ENCODE peak calls at places on chromosomes 5 and 9, in ten cellular contexts. Q, K, W, U, Z, B, X, T, D and G are unnamed samples.

GRCh38 chr5:148179234-148179824 is 11.0 kb downstream of the SPINK14 start:
- DNase-seq in Z (peak; percentile 67), B (peak; percentile 16), U (peak; percentile 82), D (no peak), X (peak; percentile 67), W (no peak), K (peak; percentile 86), Q (no peak), T (peak; percentile 82), G (no peak)

GRCh38 chr5:141441571-141442170 is 11.4 kb downstream of the PCDHGA12 start:
- DNase-seq in B (no peak), U (no peak), K (no peak), X (no peak), Q (no peak), T (no peak), W (no peak), Z (no peak), D (no peak), G (no peak)

GRCh38 chr5:65925601-65926275 is 637 bp upstream of the ERBIN start:
- DNase-seq in X (peak; percentile 91), D (peak; percentile 76), W (peak; percentile 66), K (peak; percentile 57), T (peak; percentile 87), U (peak; percentile 90), Z (peak; percentile 83), Q (peak; percentile 36), B (peak; percentile 82), G (peak; percentile 74)

GRCh38 chr5:180646963-180647305 is 2.5 kb downstream of the FLT4 start:
- DNase-seq in Q (no peak), K (no peak), X (no peak), Z (no peak), D (no peak), T (no peak), B (no peak), W (no peak), U (no peak), G (no peak)

GRCh38 chr9:102459828-102460227 is 535.3 kb upstream of the CYLC2 start:
- DNase-seq in B (no peak), Q (no peak), W (no peak), D (no peak), U (no peak), Z (no peak), X (no peak), K (no peak), T (no peak), G (no peak)

GRCh38 chr9:70411141-70411929 is 3.1 kb downstream of the KLF9 start:
- DNase-seq in Z (peak; percentile 71), B (no peak), Q (no peak), U (peak; percentile 81), K (no peak), T (peak; percentile 82), X (peak; percentile 45), D (peak; percentile 33), W (no peak), G (no peak)

GRCh38 chr5:77882670-77883257 is 106.6 kb upstream of the TBCA start:
- DNase-seq in K (no peak), B (no peak), Z (peak; percentile 93), Q (no peak), W (no peak), T (peak; percentile 80), U (peak; percentile 89), X (peak; percentile 17), D (no peak), G (no peak)

GRCh38 chr5:171823269-171823668 is 37.7 kb downstream of the SMIM23 start:
- DNase-seq in U (no peak), Q (no peak), B (no peak), T (no peak), W (no peak), K (no peak), D (no peak), X (no peak), Z (no peak), G (no peak)

GRCh38 chr5:159995841-159996240 is 13.1 kb upstream of the TTC1 start:
- DNase-seq in T (no peak), Z (no peak), Q (no peak), U (no peak), W (no peak), K (no peak), X (no peak), B (no peak), D (no peak), G (no peak)

GRCh38 chr9:114434878-114435311 is 47.1 kb upstream of the AKNA start:
- DNase-seq in T (peak; percentile 70), B (peak; percentile 34), K (no peak), X (peak; percentile 60), D (no peak), Q (no peak), Z (peak; percentile 31), U (peak; percentile 49), W (no peak), G (no peak)

GRCh38 chr5:19910131-19910530 is 77.9 kb downstream of the CDH18 start:
- DNase-seq in X (no peak), Q (no peak), K (no peak), T (no peak), D (no peak), W (no peak), U (no peak), Z (no peak), B (no peak), G (no peak)

GRCh38 chr5:10635257-10635860 is 71.5 kb downstream of the ANKRD33B start:
- DNase-seq in T (peak; percentile 73), Q (no peak), Z (peak; percentile 65), K (no peak), U (peak; percentile 28), D (no peak), X (no peak), B (no peak), W (no peak), G (peak; percentile 73)

GRCh38 chr5:148343049-148343413 is 7.7 kb downstream of the SPINK9 start:
- DNase-seq in K (no peak), X (peak; percentile 42), U (no peak), W (no peak), Z (no peak), D (no peak), T (no peak), Q (no peak), B (no peak), G (no peak)

GRCh38 chr5:2164586-2164985 is 281.9 kb upstream of the IRX4 start:
- DNase-seq in T (no peak), Q (no peak), X (no peak), W (no peak), K (no peak), Z (no peak), B (no peak), D (no peak), U (no peak), G (no peak)

GRCh38 chr5:154058055-154059038 is 19.6 kb downstream of the MFAP3 start:
- DNase-seq in X (peak; percentile 18), Z (peak; percentile 75), B (no peak), U (peak; percentile 21), W (no peak), Q (no peak), T (peak; percentile 33), D (no peak), K (peak; percentile 85), G (no peak)

GRCh38 chr5:24539625-24540024 is 105.2 kb downstream of the CDH10 start:
- DNase-seq in U (peak; percentile 13), Q (no peak), Z (peak; percentile 18), T (no peak), K (no peak), W (no peak), X (no peak), D (no peak), B (no peak), G (no peak)

GRCh38 chr9:72772641-72773040 is 180.2 kb downstream of the ALDH1A1 start:
- DNase-seq in T (peak; percentile 2), D (no peak), Z (peak; percentile 28), Q (no peak), X (no peak), W (no peak), K (no peak), U (no peak), B (no peak), G (no peak)

GRCh38 chr5:6869677-6870076 is 156.4 kb downstream of the TENT4A start:
- DNase-seq in K (no peak), B (no peak), D (no peak), U (no peak), X (no peak), Q (no peak), W (no peak), T (no peak), Z (no peak), G (no peak)

GRCh38 chr9:85960688-85961093 is 19.7 kb downstream of the NAA35 start:
- DNase-seq in T (peak; percentile 8), K (no peak), X (no peak), U (peak; percentile 35), B (no peak), W (no peak), Z (peak; percentile 60), Q (no peak), D (no peak), G (no peak)

GRCh38 chr5:132069994-132070393 is 3.6 kb upstream of the CSF2 start:
- DNase-seq in U (no peak), Q (no peak), B (no peak), Z (no peak), D (no peak), W (no peak), T (no peak), K (no peak), X (no peak), G (no peak)

GRCh38 chr9:93305497-93306020 is 121.6 kb downstream of the WNK2 start:
- DNase-seq in U (no peak), D (no peak), X (no peak), Q (no peak), Z (no peak), K (no peak), B (no peak), T (no peak), W (no peak), G (no peak)

GRCh38 chr5:31523041-31523440 is 8.9 kb downstream of the DROSHA start:
- DNase-seq in U (no peak), D (no peak), K (no peak), Q (no peak), X (no peak), W (no peak), Z (no peak), T (no peak), B (no peak), G (no peak)

GRCh38 chr9:132647355-132647754 is 22.4 kb downstream of the DDX31 start:
- DNase-seq in U (peak; percentile 88), Z (peak; percentile 99), Q (no peak), W (no peak), K (no peak), X (no peak), D (no peak), T (no peak), B (no peak), G (no peak)

GRCh38 chr5:68282001-68282400 is 66.4 kb downstream of the PIK3R1 start:
- DNase-seq in Z (no peak), D (no peak), U (no peak), K (no peak), T (no peak), B (no peak), X (no peak), W (no peak), Q (no peak), G (no peak)

GRCh38 chr5:6403416-6403815 is 25.1 kb upstream of the MED10 start:
- DNase-seq in X (no peak), B (no peak), T (no peak), K (no peak), D (no peak), U (no peak), W (no peak), Q (no peak), Z (no peak), G (no peak)

GRCh38 chr5:147046226-147046625 is 167.7 kb upstream of the PPP2R2B start:
- DNase-seq in D (no peak), Q (no peak), B (no peak), Z (no peak), X (no peak), T (no peak), K (no peak), W (no peak), U (no peak), G (no peak)

GRCh38 chr5:99032234-99033013 is 103.6 kb upstream of the CHD1 start:
- DNase-seq in W (no peak), K (peak; percentile 9), D (peak; percentile 26), Z (peak; percentile 86), B (peak; percentile 51), Q (no peak), T (peak; percentile 88), X (peak; percentile 84), U (peak; percentile 90), G (no peak)

GRCh38 chr5:125798311-125798710 is 624.9 kb upstream of the GRAMD2B start:
- DNase-seq in D (no peak), W (no peak), Z (peak; percentile 31), B (peak; percentile 5), K (no peak), U (peak; percentile 73), T (peak; percentile 58), Q (no peak), X (peak; percentile 4), G (no peak)